ENCODE peak calls at places on chromosomes 2 and 18, in five cellular contexts. W, D, N, Q and O are unnamed samples.

GRCh38 chr2:81481994-81482368 is 1177.4 kb upstream of the LRRTM1 start:
- DNase-seq in W (no peak), D (no peak), N (no peak), Q (no peak), O (no peak)

GRCh38 chr2:96501471-96501874 is 3.7 kb downstream of the NEURL3 start:
- DNase-seq in W (no peak), D (no peak), N (no peak), Q (no peak), O (no peak)

GRCh38 chr18:48945953-48946217 is 4.9 kb downstream of the SMAD7 start:
- DNase-seq in W (no peak), D (no peak), N (no peak), Q (no peak), O (no peak)

GRCh38 chr2:39422700-39423099 is 14.4 kb downstream of the MAP4K3 start:
- DNase-seq in W (no peak), D (no peak), N (no peak), Q (no peak), O (no peak)

GRCh38 chr2:143435112-143435511 is 305.9 kb downstream of the ARHGAP15 start:
- DNase-seq in W (peak; percentile 29), D (no peak), N (peak; percentile 25), Q (no peak), O (peak; percentile 31)

GRCh38 chr18:22471546-22472131 is 53.9 kb upstream of the CTAGE1 start:
- DNase-seq in W (peak; percentile 64), D (no peak), N (peak; percentile 80), Q (no peak), O (peak; percentile 83)

GRCh38 chr2:238203973-238204683 is 633 bp upstream of the ILKAP start:
- DNase-seq in W (no peak), D (no peak), N (no peak), Q (no peak), O (no peak)

GRCh38 chr2:146412625-146413024 is 1432.2 kb upstream of the ACVR2A start:
- DNase-seq in W (no peak), D (no peak), N (no peak), Q (no peak), O (no peak)

GRCh38 chr2:160156665-160157064 is 43.4 kb downstream of the ITGB6 start:
- DNase-seq in W (peak; percentile 83), D (no peak), N (peak; percentile 64), Q (no peak), O (peak; percentile 72)

GRCh38 chr2:6423944-6424343 is 441.8 kb downstream of the CMPK2 start:
- DNase-seq in W (peak; percentile 10), D (no peak), N (no peak), Q (no peak), O (peak; percentile 16)

GRCh38 chr18:72742002-72742401 is 125.8 kb downstream of the NETO1 start:
- DNase-seq in W (no peak), D (no peak), N (no peak), Q (no peak), O (no peak)

GRCh38 chr2:20421988-20422678 is 24.7 kb upstream of the RHOB start:
- DNase-seq in W (peak; percentile 82), D (peak; percentile 97), N (peak; percentile 46), Q (no peak), O (peak; percentile 56)

GRCh38 chr18:12018861-12019260 is 37.6 kb downstream of the IMPA2 start:
- DNase-seq in W (no peak), D (no peak), N (no peak), Q (no peak), O (no peak)

GRCh38 chr2:166375205-166375735 is 474 bp downstream of the SCN9A start:
- DNase-seq in W (peak; percentile 30), D (peak; percentile 46), N (no peak), Q (peak; percentile 21), O (peak; percentile 29)

GRCh38 chr18:45619062-45619825 is 4.0 kb downstream of the SLC14A2 start:
- DNase-seq in W (no peak), D (no peak), N (no peak), Q (no peak), O (no peak)

GRCh38 chr2:84904717-84905174 is 710 bp upstream of the TMSB10 start:
- DNase-seq in W (peak; percentile 55), D (peak; percentile 62), N (peak; percentile 65), Q (peak; percentile 60), O (peak; percentile 80)

GRCh38 chr2:97748397-97748796 is 35.0 kb downstream of the ZAP70 start:
- DNase-seq in W (no peak), D (no peak), N (no peak), Q (peak; percentile 85), O (no peak)

GRCh38 chr18:77099501-77100370 is 32.8 kb downstream of the MBP start:
- DNase-seq in W (no peak), D (no peak), N (no peak), Q (no peak), O (no peak)

GRCh38 chr2:142596334-142597088 is 281.0 kb upstream of the KYNU start:
- DNase-seq in W (peak; percentile 31), D (no peak), N (peak; percentile 7), Q (no peak), O (peak; percentile 81)

GRCh38 chr2:55923091-55923977 is at the start of gene EFEMP1:
- DNase-seq in W (peak; percentile 62), D (peak; percentile 45), N (peak; percentile 22), Q (peak; percentile 80), O (peak; percentile 74)

GRCh38 chr2:111148225-111148873 is 27.6 kb downstream of the BCL2L11 start:
- DNase-seq in W (no peak), D (no peak), N (no peak), Q (no peak), O (no peak)
- TF ChIP-seq CTCF in W (no peak), D (no peak), N (no peak), Q (no peak), O (no peak)

GRCh38 chr2:189702071-189702470 is 27.6 kb downstream of the ANKAR start:
- DNase-seq in W (no peak), D (no peak), N (peak; percentile 11), Q (no peak), O (peak; percentile 57)
- TF ChIP-seq CTCF in W (peak; percentile 21), D (no peak), N (peak; percentile 32), Q (peak; percentile 32), O (peak; percentile 52)

GRCh38 chr2:47177042-47177565 is 22.0 kb upstream of the STPG4 start:
- DNase-seq in W (no peak), D (no peak), N (no peak), Q (no peak), O (no peak)
- TF ChIP-seq CTCF in W (no peak), D (no peak), N (no peak), Q (no peak), O (no peak)

GRCh38 chr2:231602874-231603467 is 10.3 kb downstream of the TEX44 start:
- DNase-seq in W (no peak), D (no peak), N (no peak), Q (no peak), O (no peak)

GRCh38 chr2:231605607-231606091 is 13.0 kb downstream of the TEX44 start:
- DNase-seq in W (no peak), D (no peak), N (no peak), Q (peak; percentile 60), O (no peak)

GRCh38 chr2:231606941-231607340 is 14.3 kb downstream of the TEX44 start:
- DNase-seq in W (no peak), D (no peak), N (no peak), Q (no peak), O (no peak)

GRCh38 chr2:231604101-231604684 is 11.5 kb downstream of the TEX44 start:
- DNase-seq in W (no peak), D (peak; percentile 64), N (no peak), Q (no peak), O (no peak)

DNA sequence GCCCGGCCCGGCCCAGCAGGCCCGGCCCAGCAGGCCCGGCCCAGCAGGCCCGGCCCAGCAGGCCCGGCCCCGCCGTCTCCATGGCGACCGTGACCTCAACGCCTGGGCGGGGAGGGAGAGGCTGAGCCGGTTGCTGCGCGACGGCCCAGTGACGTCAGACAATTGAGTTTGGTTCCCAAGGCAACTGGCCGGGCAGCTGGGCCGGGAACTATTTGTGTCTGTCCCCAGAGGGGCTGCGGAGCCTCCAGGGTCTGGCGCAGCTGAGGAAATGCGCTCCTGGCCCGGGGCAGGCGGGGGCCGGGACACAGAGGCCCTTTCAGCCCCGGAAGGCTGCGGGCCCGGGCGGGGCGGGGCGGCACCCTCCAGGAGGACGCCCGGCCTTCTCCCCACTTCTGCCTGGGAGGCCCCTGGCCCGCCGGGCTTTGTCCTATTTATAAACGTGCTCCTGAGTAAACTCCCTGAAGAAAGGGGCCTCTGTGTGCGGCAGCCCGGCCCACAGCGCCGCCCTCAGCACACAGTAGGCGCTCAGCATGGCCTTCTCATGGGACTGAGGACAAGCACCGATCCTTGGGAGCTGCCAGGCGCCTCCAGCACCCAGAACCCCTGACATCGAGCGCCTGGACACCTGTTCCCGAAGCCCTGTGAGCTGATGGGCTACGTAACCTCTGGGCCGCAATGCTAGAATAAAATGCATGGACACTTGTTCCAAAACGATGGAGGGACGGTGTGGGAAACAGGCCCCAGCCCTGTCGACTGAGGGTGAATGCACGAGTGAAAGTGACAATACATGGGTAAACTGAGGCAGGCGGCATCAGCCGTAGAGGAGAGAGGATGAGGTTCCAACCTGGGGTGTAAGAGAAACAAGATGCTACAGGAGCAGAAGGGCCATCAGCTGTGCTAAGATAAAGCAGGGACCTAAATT is 12.3 kb downstream of the TEX44 start:
- DNase-seq in W (peak; percentile 95), D (peak; percentile 99), N (peak; percentile 99), Q (peak; percentile 99), O (peak; percentile 98)
- TF ChIP-seq CTCF in W (no peak), D (no peak), N (no peak), Q (no peak), O (no peak)

DNA sequence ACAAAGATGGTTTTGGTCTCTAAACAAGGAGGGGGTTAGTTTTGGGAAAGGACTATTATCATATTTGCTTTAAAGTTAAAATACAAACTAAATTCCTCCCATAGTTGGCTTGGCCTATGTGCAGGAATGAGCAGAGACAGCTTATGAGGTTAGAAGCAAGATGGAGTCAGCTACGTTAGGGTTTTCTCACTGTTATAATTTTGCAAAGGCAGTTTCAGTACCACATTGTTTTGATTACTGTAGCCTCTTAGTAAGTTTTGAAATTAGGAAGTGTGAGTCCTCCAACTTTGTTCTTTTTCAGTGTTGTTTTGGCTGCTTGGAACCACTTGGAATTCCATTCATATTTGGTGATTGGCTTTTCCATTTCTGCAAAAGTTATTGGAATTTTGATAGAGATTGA is 23.4 kb downstream of the LCLAT1 start:
- DNase-seq in W (no peak), D (no peak), N (no peak), Q (no peak), O (no peak)
- TF ChIP-seq CTCF in W (no peak), D (no peak), N (no peak), Q (no peak), O (no peak)

GRCh38 chr2:206004004-206004693 is 81.8 kb downstream of the INO80D start:
- DNase-seq in W (peak; percentile 18), D (no peak), N (no peak), Q (peak; percentile 36), O (peak; percentile 37)
- TF ChIP-seq CTCF in W (peak; percentile 27), D (peak; percentile 11), N (peak; percentile 52), Q (no peak), O (peak; percentile 48)

GRCh38 chr2:173286153-173286809 is 68.4 kb upstream of the CDCA7 start:
- DNase-seq in W (no peak), D (no peak), N (no peak), Q (no peak), O (no peak)

GRCh38 chr2:173279528-173279868 is 75.2 kb upstream of the CDCA7 start:
- DNase-seq in W (no peak), D (no peak), N (no peak), Q (no peak), O (no peak)

GRCh38 chr2:173278794-173279527 is 75.7 kb upstream of the CDCA7 start:
- DNase-seq in W (no peak), D (no peak), N (no peak), Q (no peak), O (no peak)

GRCh38 chr2:173280853-173281252 is 73.8 kb upstream of the CDCA7 start:
- DNase-seq in W (no peak), D (no peak), N (no peak), Q (no peak), O (no peak)

GRCh38 chr2:173282795-173283545 is 71.7 kb upstream of the CDCA7 start:
- DNase-seq in W (no peak), D (no peak), N (no peak), Q (no peak), O (no peak)
- TF ChIP-seq CTCF in W (no peak), D (no peak), N (no peak), Q (no peak), O (no peak)